ENCODE peak calls at places on chromosomes 1 and 21, in four cellular contexts. I is psoas muscle, Z is pancreas, E is aorta. A is an unnamed sample. For H3K4me1, the result is how much of the 10 kb centered on the place peaks cover.

GRCh38 chr1:87973901-87974300 is 645.2 kb downstream of the LMO4 start:
- DNase-seq in I (no peak), Z (no peak), E (no peak), A (no peak)

GRCh38 chr1:169676001-169676400 is 35.4 kb downstream of the SELL start:
- DNase-seq in Z (no peak), I (no peak), E (no peak), A (no peak)

GRCh38 chr1:155038602-155039307 is 5.1 kb downstream of the DCST1 start:
- DNase-seq in Z (no peak), I (no peak), E (no peak), A (no peak)

GRCh38 chr1:33018112-33018511 is 18.6 kb downstream of the AK2 start:
- DNase-seq in Z (no peak), E (no peak), I (no peak), A (no peak)

GRCh38 chr1:43354936-43355335 is 3.8 kb upstream of the CDC20 start:
- DNase-seq in Z (no peak), E (no peak), I (no peak), A (no peak)

GRCh38 chr1:182889997-182890396 is 50.9 kb downstream of the DHX9 start:
- DNase-seq in E (no peak), I (no peak), Z (no peak), A (no peak)

GRCh38 chr1:233668725-233669294 is 54.9 kb downstream of the KCNK1 start:
- DNase-seq in I (no peak), E (no peak), Z (peak), A (no peak)

GRCh38 chr1:234408757-234409156 is 35.5 kb downstream of the COA6 start:
- DNase-seq in I (no peak), Z (no peak), E (no peak), A (no peak)

GRCh38 chr1:237873487-237873927 is 17.2 kb downstream of the ZP4 start:
- DNase-seq in Z (no peak), E (no peak), I (no peak), A (no peak)

GRCh38 chr1:6969106-6969505 is 183.9 kb downstream of the CAMTA1 start:
- DNase-seq in I (no peak), E (no peak), Z (no peak), A (no peak)

GRCh38 chr1:14220811-14221210 is 377.7 kb upstream of the KAZN start:
- DNase-seq in I (no peak), E (no peak), Z (no peak), A (no peak)

GRCh38 chr1:42176902-42177519 is 12.5 kb upstream of the GUCA2A start:
- DNase-seq in E (no peak), I (no peak), Z (no peak), A (no peak)

GRCh38 chr1:72891976-72892375 is 609.6 kb upstream of the NEGR1 start:
- DNase-seq in E (no peak), Z (no peak), I (no peak), A (no peak)

GRCh38 chr1:36136535-36136934 is 11.5 kb upstream of the COL8A2 start:
- DNase-seq in I (peak), Z (no peak), E (peak), A (peak)

GRCh38 chr1:74689800-74690696 is 16.5 kb upstream of the ERICH3 start:
- DNase-seq in I (no peak), E (no peak), Z (peak), A (peak)

GRCh38 chr1:150061632-150062101 is 5.9 kb upstream of the VPS45 start:
- DNase-seq in E (no peak), Z (no peak), I (no peak), A (no peak)

GRCh38 chr21:35861656-35862055 is 198.7 kb downstream of the SETD4 start:
- DNase-seq in E (no peak), I (no peak), Z (no peak), A (no peak)

GRCh38 chr1:23699280-23700179 is 7.9 kb downstream of the RPL11 start:
- DNase-seq in E (no peak), I (no peak), Z (no peak), A (no peak)

GRCh38 chr1:93716974-93717373 is 35.3 kb upstream of the BCAR3 start:
- DNase-seq in I (no peak), Z (no peak), E (no peak), A (no peak)

GRCh38 chr1:151980287-151981177 is 13.1 kb downstream of the S100A10 start:
- DNase-seq in Z (no peak), I (peak), E (peak), A (peak)
- H3K27ac ChIP-seq in Z (no peak), I (no peak), E (no peak), A (peak)

GRCh38 chr1:117370509-117370908 is 3.3 kb downstream of the MAN1A2 start:
- DNase-seq in Z (no peak), I (no peak), E (no peak), A (no peak)
- H3K4me1 ChIP-seq in Z (under half), I (under half), E (under half), A (under half)

GRCh38 chr1:221069178-221069903 is 190.1 kb downstream of the HLX start:
- DNase-seq in E (no peak), Z (no peak), I (no peak), A (no peak)
- H3K4me3 ChIP-seq in E (no peak), Z (no peak), I (no peak), A (no peak)

DNA sequence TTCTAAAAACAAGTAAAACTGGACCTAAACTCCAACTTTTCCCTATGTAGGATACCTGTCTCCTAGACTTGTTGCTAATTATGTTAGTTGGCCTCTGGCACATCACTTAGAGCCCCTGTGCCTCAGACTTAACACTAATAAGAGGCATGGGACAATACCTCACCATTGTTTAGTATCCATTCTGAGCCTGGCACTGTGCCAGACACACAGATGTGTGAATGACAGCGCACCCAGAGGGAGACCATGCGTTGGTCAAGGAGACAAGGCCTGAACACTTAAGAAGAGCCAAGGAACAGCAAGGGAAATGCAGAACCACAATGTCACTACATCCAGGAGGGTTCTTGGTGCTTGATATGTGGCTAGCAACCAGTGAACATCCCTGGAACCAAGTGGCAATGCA is 189.1 kb downstream of the FGGY start:
- DNase-seq in E (no peak), I (no peak), Z (no peak), A (no peak)
- H3K27ac ChIP-seq in E (no peak), I (no peak), Z (no peak), A (no peak)

GRCh38 chr21:43779660-43780059 is 3.6 kb upstream of the CSTB start:
- DNase-seq in I (no peak), Z (no peak), E (no peak), A (no peak)

GRCh38 chr21:43785134-43785533 is 4.2 kb upstream of the RRP1 start:
- DNase-seq in E (no peak), Z (no peak), I (no peak), A (no peak)

GRCh38 chr21:43786423-43787179 is 2.8 kb upstream of the RRP1 start:
- DNase-seq in Z (no peak), E (no peak), I (no peak), A (no peak)

GRCh38 chr21:43787180-43787533 is 2.2 kb upstream of the RRP1 start:
- DNase-seq in I (no peak), Z (no peak), E (no peak), A (no peak)

GRCh38 chr21:43782741-43783700 is 6.4 kb upstream of the RRP1 start:
- DNase-seq in E (no peak), I (no peak), Z (no peak), A (no peak)
- H3K4me1 ChIP-seq in E (under half), I (under half), Z (under half), A (under half)

DNA sequence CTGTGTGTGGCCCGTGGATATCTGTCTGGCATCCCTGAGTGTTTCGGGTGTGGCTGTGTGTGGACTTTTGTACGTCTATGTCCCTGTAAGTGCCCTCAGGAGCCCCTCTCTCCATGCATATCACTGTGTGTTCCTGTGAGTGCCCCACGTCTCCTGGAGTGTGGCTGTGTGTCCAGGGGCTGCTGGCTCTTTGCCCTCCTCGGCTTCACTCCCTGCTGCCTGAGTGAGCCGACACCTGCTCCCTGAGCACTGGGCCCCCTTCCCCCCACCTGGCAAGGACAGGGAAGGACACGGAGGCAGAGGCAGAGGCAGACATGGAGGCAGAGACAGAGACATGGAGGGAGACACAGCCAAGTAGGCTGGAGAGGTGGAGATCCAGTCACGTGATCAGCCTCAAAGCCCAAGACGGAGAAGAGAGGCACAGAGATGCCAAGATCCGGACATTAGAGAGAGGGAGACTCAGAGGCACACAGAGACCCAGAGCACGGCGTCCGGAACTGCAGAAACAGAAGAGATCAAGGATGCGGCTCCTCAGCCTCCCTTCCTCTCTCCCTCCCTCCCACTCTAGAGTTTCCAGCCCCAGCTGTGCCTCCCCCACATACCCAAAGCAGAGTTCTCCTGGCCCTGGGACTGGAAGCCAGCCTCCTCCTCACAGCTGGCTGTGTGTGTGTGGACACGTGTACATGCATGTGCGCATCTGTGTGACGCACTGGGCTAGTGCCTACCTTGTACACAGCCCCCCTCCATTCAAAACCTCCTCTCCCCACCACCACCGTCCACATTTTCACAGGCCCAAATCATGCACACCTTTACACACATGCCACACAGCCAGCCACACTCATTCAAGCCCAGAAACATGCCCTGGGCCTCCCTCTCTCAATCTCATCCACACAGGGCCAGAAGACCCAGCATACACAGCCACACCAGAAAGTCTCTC is 39.0 kb upstream of the WASF2 start:
- DNase-seq in Z (peak), I (peak), E (peak), A (peak)
- H3K4me3 ChIP-seq in Z (peak), I (peak), E (no peak), A (peak)

GRCh38 chr1:77825356-77825709 is 45.9 kb downstream of the MIGA1 start:
- DNase-seq in Z (peak), E (no peak), I (no peak), A (no peak)
- H3K27ac ChIP-seq in Z (no peak), E (no peak), I (peak), A (peak)

GRCh38 chr1:200753650-200754198 is 15.0 kb downstream of the CAMSAP2 start:
- DNase-seq in I (no peak), E (no peak), Z (no peak), A (no peak)
- H3K4me1 ChIP-seq in I (under half), E (under half), Z (under half), A (under half)

DNA sequence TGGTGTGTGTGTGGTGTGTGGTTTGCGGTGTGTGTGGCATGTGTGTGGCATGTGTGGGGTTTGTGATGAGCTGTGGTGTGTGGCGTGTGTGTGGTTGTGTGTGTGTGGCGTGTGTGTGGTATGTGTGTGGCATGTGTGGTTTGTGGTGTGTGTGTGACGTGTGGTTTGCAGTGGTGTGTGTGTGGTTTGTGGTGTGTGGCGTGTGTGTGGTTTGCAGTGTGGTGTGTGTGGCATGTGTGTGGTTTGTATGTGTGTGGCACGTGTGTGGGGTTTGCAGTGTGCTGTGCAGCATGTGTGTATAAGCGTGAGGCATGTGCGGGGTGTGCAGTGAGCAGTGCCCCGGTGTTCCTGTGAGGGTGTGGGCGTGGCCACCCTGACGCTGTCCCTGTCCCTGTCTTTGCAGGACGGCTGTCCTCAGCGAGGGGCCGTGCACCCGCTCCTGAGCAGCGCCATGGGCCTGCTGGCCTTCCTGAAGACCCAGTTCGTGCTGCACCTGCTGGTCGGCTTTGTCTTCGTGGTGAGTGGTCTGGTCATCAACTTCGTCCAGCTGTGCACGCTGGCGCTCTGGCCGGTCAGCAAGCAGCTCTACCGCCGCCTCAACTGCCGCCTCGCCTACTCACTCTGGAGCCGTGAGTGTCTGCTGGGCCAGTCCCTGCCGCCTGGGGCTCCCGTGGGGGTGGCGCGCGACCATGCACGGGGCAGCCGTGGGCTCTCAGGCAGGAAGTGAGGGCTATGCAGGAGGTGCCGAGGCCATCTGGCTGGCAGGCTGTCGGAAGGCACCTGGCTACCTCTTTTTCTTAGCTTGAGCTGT is 52.7 kb upstream of the TRAPPC10 start:
- DNase-seq in Z (no peak), I (peak), E (no peak), A (no peak)
- H3K4me3 ChIP-seq in Z (no peak), I (no peak), E (no peak), A (no peak)